ENCODE peak calls at places on chromosome 1, in six cellular contexts. R is WTC11, W is ovary, K is heart left ventricle, O is GM13976, Q is NCI-H1092 treated with DMSO at 0.1 percent for 48 hours. P is an unnamed sample.

GRCh38 chr1:203306970-203307541 is 1.7 kb downstream of the BTG2 start:
- DNase-seq in W (peak; percentile 69), O (no peak), K (peak; percentile 57), R (peak; percentile 37), Q (no peak), P (no peak)

GRCh38 chr1:160761886-160762285 is 22.8 kb downstream of the SLAMF7 start:
- DNase-seq in R (no peak), K (no peak), O (no peak), W (no peak), Q (no peak), P (no peak)

GRCh38 chr1:7150951-7151350 is 365.7 kb downstream of the CAMTA1 start:
- DNase-seq in K (no peak), O (no peak), W (no peak), R (no peak), Q (peak; percentile 77), P (no peak)

GRCh38 chr1:10693497-10694273 is 102.8 kb downstream of the CASZ1 start:
- DNase-seq in R (peak; percentile 50), W (peak; percentile 61), K (no peak), O (peak; percentile 81), Q (no peak), P (no peak)

GRCh38 chr1:208054885-208055507 is 144.1 kb upstream of the CD34 start:
- DNase-seq in W (no peak), Q (no peak), R (no peak), O (no peak), K (no peak), P (no peak)

GRCh38 chr1:44811714-44812151 is 3.4 kb downstream of the BTBD19 start:
- DNase-seq in W (peak; percentile 36), R (no peak), O (no peak), K (peak; percentile 61), Q (no peak), P (no peak)

GRCh38 chr1:169768161-169768560 is 26.5 kb downstream of the METTL18 start:
- DNase-seq in O (no peak), W (no peak), R (no peak), Q (no peak), K (no peak), P (no peak)

GRCh38 chr1:89660086-89660946 is 27.4 kb downstream of the LRRC8C start:
- DNase-seq in Q (no peak), K (no peak), O (no peak), W (no peak), R (no peak), P (no peak)

GRCh38 chr1:4590766-4591165 is 63.6 kb upstream of the AJAP1 start:
- DNase-seq in K (no peak), W (no peak), R (no peak), Q (no peak), O (no peak), P (no peak)

GRCh38 chr1:37240897-37241296 is 206.6 kb upstream of the GRIK3 start:
- DNase-seq in Q (peak; percentile 77), O (no peak), R (no peak), K (no peak), W (no peak), P (no peak)

GRCh38 chr1:218439541-218440295 is 94.6 kb downstream of the TGFB2 start:
- DNase-seq in W (no peak), R (peak; percentile 18), O (no peak), K (peak; percentile 40), Q (peak; percentile 47), P (no peak)

GRCh38 chr1:209673631-209674417 is 1.4 kb upstream of the G0S2 start:
- DNase-seq in Q (no peak), K (no peak), R (no peak), O (no peak), W (no peak), P (no peak)

GRCh38 chr1:178633068-178633467 is 92.0 kb upstream of the RALGPS2 start:
- DNase-seq in W (no peak), R (no peak), Q (no peak), K (no peak), O (no peak), P (no peak)

GRCh38 chr1:33170351-33171274 is 11.2 kb downstream of the TRIM62 start:
- DNase-seq in Q (no peak), K (peak; percentile 70), W (no peak), O (no peak), R (no peak), P (no peak)

GRCh38 chr1:225409051-225409450 is 18.8 kb downstream of the LBR start:
- DNase-seq in Q (no peak), O (no peak), W (no peak), R (no peak), K (no peak), P (no peak)

GRCh38 chr1:63723618-63724017 is 50.2 kb upstream of the ROR1 start:
- DNase-seq in W (no peak), R (no peak), K (no peak), O (no peak), Q (no peak), P (no peak)

GRCh38 chr1:53799141-53799540 is 39.0 kb downstream of the NDC1 start:
- DNase-seq in Q (no peak), R (no peak), O (no peak), K (no peak), W (no peak), P (no peak)

GRCh38 chr1:35188578-35189392 is 4.2 kb downstream of the SFPQ start:
- DNase-seq in W (no peak), K (no peak), O (no peak), Q (no peak), R (no peak), P (no peak)

GRCh38 chr1:25478633-25479032 is 47.9 kb downstream of the MACO1 start:
- DNase-seq in W (no peak), O (no peak), R (no peak), K (no peak), Q (no peak), P (no peak)

GRCh38 chr1:228987736-228988506 is 252.6 kb downstream of the RHOU start:
- DNase-seq in R (no peak), Q (no peak), K (no peak), W (no peak), O (no peak), P (no peak)

GRCh38 chr1:183881387-183882084 is 76.6 kb downstream of the RGL1 start:
- DNase-seq in K (peak; percentile 76), O (no peak), W (peak; percentile 69), R (peak; percentile 38), Q (peak; percentile 24), P (peak; percentile 87)

GRCh38 chr1:19010995-19011696 is 54.7 kb upstream of the IFFO2 start:
- DNase-seq in O (peak; percentile 75), R (no peak), W (peak; percentile 66), K (peak; percentile 66), Q (no peak), P (peak; percentile 60)

GRCh38 chr1:40299366-40300248 is 17.5 kb downstream of the COL9A2 start:
- DNase-seq in O (no peak), W (no peak), R (no peak), K (no peak), Q (no peak), P (no peak)

GRCh38 chr1:198794498-198794897 is 155.7 kb downstream of the PTPRC start:
- DNase-seq in O (no peak), K (no peak), W (no peak), R (no peak), Q (no peak), P (no peak)

GRCh38 chr1:156848461-156849150 is 10.3 kb downstream of the INSRR start:
- DNase-seq in W (no peak), O (no peak), Q (no peak), R (peak; percentile 82), K (no peak), P (no peak)

GRCh38 chr1:180956028-180956640 is 43.4 kb downstream of the KIAA1614 start:
- DNase-seq in W (no peak), Q (peak; percentile 79), R (no peak), K (no peak), O (no peak), P (no peak)

GRCh38 chr1:54889132-54889725 is 2.2 kb upstream of the DHCR24 start:
- DNase-seq in K (no peak), W (no peak), Q (no peak), R (no peak), O (no peak), P (no peak)

GRCh38 chr1:231487019-231487418 is 41.5 kb upstream of the TSNAX start:
- DNase-seq in K (no peak), Q (no peak), W (no peak), R (no peak), O (no peak), P (no peak)

GRCh38 chr1:234611153-234611798 is 1.3 kb upstream of the IRF2BP2 start:
- DNase-seq in K (no peak), R (no peak), O (peak; percentile 67), Q (peak; percentile 84), W (no peak), P (peak; percentile 91)

GRCh38 chr1:161166669-161167548 is 683 bp downstream of the PPOX start:
- DNase-seq in K (no peak), O (no peak), Q (peak; percentile 52), W (peak; percentile 55), R (peak; percentile 47), P (no peak)

GRCh38 chr1:167344112-167344511 is 123.4 kb downstream of the POU2F1 start:
- DNase-seq in O (no peak), Q (no peak), W (no peak), K (no peak), R (no peak), P (no peak)

GRCh38 chr1:32180186-32181060 is 948 bp downstream of the TXLNA start:
- DNase-seq in K (peak; percentile 67), R (peak; percentile 42), W (peak; percentile 77), Q (peak; percentile 44), O (peak; percentile 56), P (no peak)

GRCh38 chr1:197924516-197925123 is 7.4 kb downstream of the LHX9 start:
- DNase-seq in W (no peak), Q (peak; percentile 19), R (no peak), O (peak; percentile 57), K (no peak), P (no peak)

GRCh38 chr1:89518116-89518780 is 6.4 kb upstream of the LRRC8B start:
- DNase-seq in Q (no peak), K (no peak), R (no peak), W (no peak), O (no peak), P (no peak)

GRCh38 chr1:32242341-32242851 is 4.6 kb upstream of the FAM167B start:
- DNase-seq in W (peak; percentile 60), Q (peak; percentile 13), O (no peak), K (peak; percentile 58), R (peak; percentile 23), P (no peak)

GRCh38 chr1:184824716-184825323 is 70.2 kb upstream of the EDEM3 start:
- DNase-seq in R (no peak), O (no peak), Q (no peak), K (no peak), W (no peak), P (no peak)

GRCh38 chr1:207944571-207944970 is 33.6 kb upstream of the CD34 start:
- DNase-seq in W (no peak), K (no peak), O (no peak), Q (no peak), R (no peak), P (no peak)

GRCh38 chr1:245880754-245881403 is 626.2 kb downstream of the SMYD3 start:
- DNase-seq in Q (no peak), W (no peak), K (no peak), R (no peak), O (no peak), P (no peak)

GRCh38 chr1:33537885-33538284 is 65.4 kb downstream of the ZSCAN20 start:
- DNase-seq in R (no peak), O (no peak), W (no peak), K (no peak), Q (no peak), P (no peak)